ENCODE peak calls at places on chromosomes 16 and 17, in six cellular contexts. K is foreskin fibroblast, V is lower lobe of right lung, F is left ventricle myocardium inferior, H is pancreas, Z is astrocyte of the cerebellum. U is an unnamed sample.

GRCh38 chr16:74035816-74036215 is 260.8 kb upstream of the PSMD7 start:
- DNase-seq in K (peak), V (no peak), F (no peak), H (no peak), Z (no peak), U (no peak)

GRCh38 chr17:39579318-39580081 is 28.2 kb downstream of the NEUROD2 start:
- DNase-seq in K (no peak), V (no peak), F (peak), H (no peak), Z (no peak), U (no peak)

GRCh38 chr16:20363191-20363590 is 10.7 kb upstream of the UMOD start:
- DNase-seq in K (no peak), V (no peak), F (no peak), H (no peak), Z (no peak), U (no peak)

GRCh38 chr16:75377971-75378386 is 55.3 kb downstream of the CFDP1 start:
- DNase-seq in K (peak), V (no peak), F (no peak), H (no peak), Z (peak), U (peak)

GRCh38 chr17:69286257-69286656 is 40.7 kb downstream of the ABCA5 start:
- DNase-seq in K (no peak), V (no peak), F (no peak), H (no peak), Z (no peak), U (no peak)

GRCh38 chr17:57987582-57988300 is at the start of gene VEZF1:
- DNase-seq in K (peak), V (peak), F (peak), H (peak), Z (no peak), U (no peak)

GRCh38 chr17:3802461-3803307 is 1.7 kb upstream of the ITGAE start:
- DNase-seq in K (peak), V (no peak), F (no peak), H (no peak), Z (peak), U (peak)

GRCh38 chr17:14753383-14753782 is 452.5 kb downstream of the HS3ST3B1 start:
- DNase-seq in K (no peak), V (no peak), F (no peak), H (no peak), Z (no peak), U (no peak)

GRCh38 chr17:67891481-67892119 is 66.3 kb downstream of the BPTF start:
- DNase-seq in K (peak), V (no peak), F (no peak), H (no peak), Z (peak), U (peak)

GRCh38 chr17:8223356-8224063 is 13.1 kb upstream of the AURKB start:
- DNase-seq in K (peak), V (peak), F (peak), H (peak), Z (no peak), U (no peak)

GRCh38 chr16:48025359-48025758 is 130.4 kb downstream of the ABCC12 start:
- DNase-seq in K (no peak), V (no peak), F (no peak), H (no peak), Z (no peak), U (no peak)

GRCh38 chr17:83064732-83065659 is 14.4 kb upstream of the METRNL start:
- DNase-seq in K (no peak), V (peak), F (peak), H (peak), Z (no peak), U (no peak)

GRCh38 chr17:81917565-81918332 is at the start of gene SIRT7:
- DNase-seq in K (peak), V (peak), F (peak), H (peak), Z (no peak), U (no peak)

GRCh38 chr16:57045694-57046381 is 46.5 kb upstream of the CPNE2 start:
- DNase-seq in K (peak), V (peak), F (peak), H (no peak), Z (peak), U (no peak)

GRCh38 chr17:75611746-75612437 is 21.3 kb upstream of the SMIM5 start:
- DNase-seq in K (no peak), V (no peak), F (peak), H (peak), Z (no peak), U (no peak)

GRCh38 chr16:19844945-19845641 is 39.6 kb downstream of the GPRC5B start:
- DNase-seq in K (peak), V (no peak), F (no peak), H (no peak), Z (peak), U (peak)

GRCh38 chr17:48842746-48843145 is 11.9 kb downstream of the CALCOCO2 start:
- DNase-seq in K (no peak), V (no peak), F (no peak), H (no peak), Z (no peak), U (no peak)

GRCh38 chr16:8936421-8936820 is 27.3 kb downstream of the USP7 start:
- DNase-seq in K (peak), V (no peak), F (no peak), H (no peak), Z (peak), U (no peak)

GRCh38 chr16:89721644-89722391 is 481 bp downstream of the ZNF276 start:
- DNase-seq in K (peak), V (peak), F (peak), H (peak), Z (no peak), U (no peak)

GRCh38 chr17:2053380-2054261 is 1.3 kb upstream of the HIC1 start:
- DNase-seq in K (peak), V (peak), F (peak), H (peak), Z (no peak), U (no peak)

GRCh38 chr17:5661486-5662125 is 77.3 kb upstream of the NLRP1 start:
- DNase-seq in K (peak), V (no peak), F (no peak), H (no peak), Z (no peak), U (no peak)

GRCh38 chr16:20753727-20754126 is 10.1 kb upstream of the ACSM3 start:
- DNase-seq in K (no peak), V (no peak), F (no peak), H (no peak), Z (no peak), U (no peak)

GRCh38 chr16:14489460-14489859 is 140.6 kb downstream of the PARN start:
- DNase-seq in K (peak), V (no peak), F (no peak), H (no peak), Z (no peak), U (no peak)
- TF ChIP-seq CTCF in K (no peak), V (no peak), F (peak), H (no peak), Z (peak), U (peak)

GRCh38 chr17:35342207-35342744 is 31.1 kb downstream of the SLFN11 start:
- DNase-seq in K (no peak), V (no peak), F (no peak), H (no peak), Z (no peak), U (no peak)

GRCh38 chr17:35341465-35341992 is 31.9 kb downstream of the SLFN11 start:
- DNase-seq in K (no peak), V (no peak), F (no peak), H (no peak), Z (no peak), U (no peak)

GRCh38 chr17:35345926-35346771 is 27.3 kb downstream of the SLFN11 start:
- DNase-seq in K (peak), V (peak), F (peak), H (no peak), Z (no peak), U (peak)

GRCh38 chr17:35344262-35344661 is 29.2 kb downstream of the SLFN11 start:
- DNase-seq in K (no peak), V (no peak), F (no peak), H (no peak), Z (no peak), U (no peak)

DNA sequence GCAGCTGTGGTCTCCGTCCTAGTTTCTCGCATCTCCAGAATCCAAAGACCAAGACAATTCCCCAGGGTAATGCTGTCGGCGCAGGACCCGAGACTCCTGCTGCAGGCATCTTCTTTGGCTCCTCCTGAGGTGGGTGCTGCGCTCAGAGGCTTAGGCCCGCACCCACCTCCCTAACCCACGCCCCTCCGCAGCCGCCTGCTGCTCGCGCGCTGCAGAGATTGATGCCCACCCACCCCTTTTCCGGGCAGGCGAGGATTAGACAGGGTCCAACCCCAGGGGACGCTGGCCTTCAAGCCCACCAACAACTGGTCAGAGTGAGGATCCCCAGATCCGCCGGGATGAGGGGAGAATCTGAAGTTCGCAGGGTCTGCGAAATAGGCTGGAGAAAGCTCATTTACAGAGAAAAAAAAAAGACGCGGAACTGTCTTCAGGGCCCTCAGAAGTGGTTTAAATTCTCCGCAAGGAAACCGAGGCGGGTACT is 27.9 kb downstream of the SLFN11 start:
- DNase-seq in K (peak), V (no peak), F (no peak), H (no peak), Z (no peak), U (no peak)
- H3K4me3 ChIP-seq in K (peak), V (peak), F (peak), H (peak), Z (peak), U (peak)

GRCh38 chr17:11880714-11881113 is 116.6 kb downstream of the ZNF18 start:
- DNase-seq in K (no peak), V (no peak), F (no peak), H (no peak), Z (peak), U (no peak)
- TF ChIP-seq CTCF in K (no peak), V (peak), F (peak), H (no peak), Z (peak), U (no peak)

GRCh38 chr17:59165933-59166342 is 10.4 kb downstream of the PRR11 start:
- DNase-seq in K (peak), V (no peak), F (no peak), H (no peak), Z (peak), U (no peak)

GRCh38 chr17:59172436-59173004 is 17.0 kb downstream of the PRR11 start:
- DNase-seq in K (no peak), V (no peak), F (no peak), H (no peak), Z (no peak), U (no peak)

GRCh38 chr17:59167571-59168001 is 12.0 kb downstream of the PRR11 start:
- DNase-seq in K (no peak), V (no peak), F (no peak), H (no peak), Z (no peak), U (no peak)
- H3K4me3 ChIP-seq in K (no peak), V (no peak), F (no peak), H (no peak), Z (no peak), U (no peak)

GRCh38 chr16:64455275-64455674 is 666.6 kb downstream of the CDH11 start:
- DNase-seq in K (peak), V (no peak), F (no peak), H (no peak), Z (no peak), U (no peak)
- TF ChIP-seq CTCF in K (peak), V (no peak), F (peak), H (no peak), Z (peak), U (peak)

U was measured in BJ.